ENCODE peak calls at places on chromosomes 13 and 19, in five cellular contexts. One of them, this sample, is unnamed.

GRCh38 chr19:1386945-1387683 is 3.4 kb downstream of the NDUFS7 start:
- DNase-seq in brain microvascular endothelial cell: no peak
- DNase-seq in ascending aorta: no peak
- DNase-seq in stomach: no peak
- DNase-seq in thoracic aorta: no peak
- DNase-seq in this sample: no peak

GRCh38 chr13:24064258-24064860 is 96.2 kb upstream of the SPATA13 start:
- DNase-seq in brain microvascular endothelial cell: no peak
- DNase-seq in ascending aorta: no peak
- DNase-seq in stomach: no peak
- DNase-seq in thoracic aorta: no peak
- DNase-seq in this sample: no peak

GRCh38 chr13:40275636-40276035 is 390.8 kb downstream of the FOXO1 start:
- DNase-seq in brain microvascular endothelial cell: peak; percentile 26
- DNase-seq in ascending aorta: no peak
- DNase-seq in stomach: no peak
- DNase-seq in thoracic aorta: no peak
- DNase-seq in this sample: no peak

GRCh38 chr13:64239372-64239771 is 2823.7 kb upstream of the PCDH20 start:
- DNase-seq in brain microvascular endothelial cell: no peak
- DNase-seq in ascending aorta: no peak
- DNase-seq in stomach: no peak
- DNase-seq in thoracic aorta: no peak
- DNase-seq in this sample: no peak

GRCh38 chr19:39351537-39352037 is 9.4 kb downstream of the SAMD4B start:
- DNase-seq in brain microvascular endothelial cell: no peak
- DNase-seq in ascending aorta: no peak
- DNase-seq in stomach: no peak
- DNase-seq in thoracic aorta: no peak
- DNase-seq in this sample: no peak

GRCh38 chr19:32363175-32363574 is 17.8 kb downstream of the ZNF507 start:
- DNase-seq in brain microvascular endothelial cell: no peak
- DNase-seq in ascending aorta: no peak
- DNase-seq in stomach: no peak
- DNase-seq in thoracic aorta: no peak
- DNase-seq in this sample: no peak

GRCh38 chr19:18203863-18204393 is at the start of gene RAB3A:
- DNase-seq in brain microvascular endothelial cell: peak; percentile 100
- DNase-seq in ascending aorta: peak; percentile 100
- DNase-seq in stomach: peak; percentile 100
- DNase-seq in thoracic aorta: peak; percentile 100
- DNase-seq in this sample: peak; percentile 100

GRCh38 chr13:109584844-109585361 is 201.5 kb downstream of the IRS2 start:
- DNase-seq in brain microvascular endothelial cell: no peak
- DNase-seq in ascending aorta: no peak
- DNase-seq in stomach: no peak
- DNase-seq in thoracic aorta: no peak
- DNase-seq in this sample: no peak

GRCh38 chr19:16626796-16627193 is 1.2 kb downstream of the MED26 start:
- DNase-seq in brain microvascular endothelial cell: no peak
- DNase-seq in ascending aorta: no peak
- DNase-seq in stomach: no peak
- DNase-seq in thoracic aorta: no peak
- DNase-seq in this sample: no peak

GRCh38 chr19:413756-414420 is 4.9 kb upstream of the C2CD4C start:
- DNase-seq in brain microvascular endothelial cell: no peak
- DNase-seq in ascending aorta: no peak
- DNase-seq in stomach: no peak
- DNase-seq in thoracic aorta: no peak
- DNase-seq in this sample: peak; percentile 11

GRCh38 chr13:99558570-99559180 is 57.4 kb downstream of the TM9SF2 start:
- DNase-seq in brain microvascular endothelial cell: no peak
- DNase-seq in ascending aorta: no peak
- DNase-seq in stomach: no peak
- DNase-seq in thoracic aorta: no peak
- DNase-seq in this sample: no peak

GRCh38 chr13:51885651-51886050 is 23.9 kb downstream of the CCDC70 start:
- DNase-seq in brain microvascular endothelial cell: no peak
- DNase-seq in ascending aorta: no peak
- DNase-seq in stomach: no peak
- DNase-seq in thoracic aorta: no peak
- DNase-seq in this sample: no peak

GRCh38 chr19:290539-291521 is at the start of gene PLPP2:
- DNase-seq in brain microvascular endothelial cell: no peak
- DNase-seq in ascending aorta: no peak
- DNase-seq in stomach: peak; percentile 93
- DNase-seq in thoracic aorta: no peak
- DNase-seq in this sample: peak; percentile 89

GRCh38 chr13:42405665-42406390 is 133.9 kb downstream of the AKAP11 start:
- DNase-seq in brain microvascular endothelial cell: peak; percentile 81
- DNase-seq in ascending aorta: no peak
- DNase-seq in stomach: no peak
- DNase-seq in thoracic aorta: no peak
- DNase-seq in this sample: no peak

GRCh38 chr13:100648354-100648753 is 26.2 kb downstream of the TMTC4 start:
- DNase-seq in brain microvascular endothelial cell: no peak
- DNase-seq in ascending aorta: no peak
- DNase-seq in stomach: no peak
- DNase-seq in thoracic aorta: no peak
- DNase-seq in this sample: no peak

GRCh38 chr13:32225494-32225931 is 89.7 kb downstream of the ZAR1L start:
- DNase-seq in brain microvascular endothelial cell: peak; percentile 31
- DNase-seq in ascending aorta: no peak
- DNase-seq in stomach: no peak
- DNase-seq in thoracic aorta: no peak
- DNase-seq in this sample: no peak

GRCh38 chr19:18867751-18868150 is 28.2 kb downstream of the CERS1 start:
- DNase-seq in brain microvascular endothelial cell: no peak
- DNase-seq in ascending aorta: no peak
- DNase-seq in stomach: no peak
- DNase-seq in thoracic aorta: no peak
- DNase-seq in this sample: no peak

GRCh38 chr13:88097541-88097940 is 426.4 kb downstream of the SLITRK5 start:
- DNase-seq in brain microvascular endothelial cell: no peak
- DNase-seq in ascending aorta: no peak
- DNase-seq in stomach: no peak
- DNase-seq in thoracic aorta: no peak
- DNase-seq in this sample: no peak

GRCh38 chr19:3699071-3699740 is 1.1 kb downstream of the PIP5K1C start:
- DNase-seq in brain microvascular endothelial cell: no peak
- DNase-seq in ascending aorta: no peak
- DNase-seq in stomach: no peak
- DNase-seq in thoracic aorta: no peak
- DNase-seq in this sample: peak; percentile 68

GRCh38 chr13:31301119-31301518 is 101.3 kb downstream of the B3GLCT start:
- DNase-seq in brain microvascular endothelial cell: no peak
- DNase-seq in ascending aorta: no peak
- DNase-seq in stomach: no peak
- DNase-seq in thoracic aorta: no peak
- DNase-seq in this sample: no peak

GRCh38 chr19:16417660-16418596 is 53.8 kb downstream of the EPS15L1 start:
- DNase-seq in brain microvascular endothelial cell: peak; percentile 35
- DNase-seq in ascending aorta: no peak
- DNase-seq in stomach: peak; percentile 75
- DNase-seq in thoracic aorta: no peak
- DNase-seq in this sample: no peak

GRCh38 chr13:45200701-45201230 is at the start of gene KCTD4:
- DNase-seq in brain microvascular endothelial cell: no peak
- DNase-seq in ascending aorta: no peak
- DNase-seq in stomach: no peak
- DNase-seq in thoracic aorta: no peak
- DNase-seq in this sample: no peak

GRCh38 chr13:39419866-39420265 is 183.1 kb downstream of the LHFPL6 start:
- DNase-seq in brain microvascular endothelial cell: no peak
- DNase-seq in ascending aorta: no peak
- DNase-seq in stomach: no peak
- DNase-seq in thoracic aorta: no peak
- DNase-seq in this sample: no peak

GRCh38 chr13:46522692-46523040 is 30.3 kb upstream of the LRCH1 start:
- DNase-seq in brain microvascular endothelial cell: no peak
- DNase-seq in ascending aorta: no peak
- DNase-seq in stomach: no peak
- DNase-seq in thoracic aorta: no peak
- DNase-seq in this sample: no peak

GRCh38 chr13:23673354-23673753 is 103.1 kb downstream of the TNFRSF19 start:
- DNase-seq in brain microvascular endothelial cell: peak; percentile 93
- DNase-seq in ascending aorta: no peak
- DNase-seq in stomach: no peak
- DNase-seq in thoracic aorta: no peak
- DNase-seq in this sample: no peak

GRCh38 chr13:37306778-37307544 is 201.5 kb upstream of the CSNK1A1L start:
- DNase-seq in brain microvascular endothelial cell: peak; percentile 95
- DNase-seq in ascending aorta: no peak
- DNase-seq in stomach: no peak
- DNase-seq in thoracic aorta: no peak
- DNase-seq in this sample: no peak

GRCh38 chr13:113560645-113561416 is 23.7 kb upstream of the TFDP1 start:
- DNase-seq in brain microvascular endothelial cell: no peak
- DNase-seq in ascending aorta: no peak
- DNase-seq in stomach: peak; percentile 23
- DNase-seq in thoracic aorta: no peak
- DNase-seq in this sample: no peak

GRCh38 chr13:32940601-32941000 is 75.6 kb upstream of the KL start:
- DNase-seq in brain microvascular endothelial cell: peak; percentile 64
- DNase-seq in ascending aorta: no peak
- DNase-seq in stomach: no peak
- DNase-seq in thoracic aorta: no peak
- DNase-seq in this sample: no peak

GRCh38 chr13:75440100-75440499 is 41.9 kb downstream of the TBC1D4 start:
- DNase-seq in brain microvascular endothelial cell: no peak
- DNase-seq in ascending aorta: no peak
- DNase-seq in stomach: no peak
- DNase-seq in thoracic aorta: no peak
- DNase-seq in this sample: no peak

GRCh38 chr13:80361883-80362327 is 21.0 kb upstream of the SPRY2 start:
- DNase-seq in brain microvascular endothelial cell: peak; percentile 6
- DNase-seq in ascending aorta: no peak
- DNase-seq in stomach: no peak
- DNase-seq in thoracic aorta: no peak
- DNase-seq in this sample: no peak

GRCh38 chr13:72244788-72245187 is 377.8 kb upstream of the DACH1 start:
- DNase-seq in brain microvascular endothelial cell: no peak
- DNase-seq in ascending aorta: no peak
- DNase-seq in stomach: no peak
- DNase-seq in thoracic aorta: no peak
- DNase-seq in this sample: no peak

GRCh38 chr13:112205990-112206389 is 139.0 kb downstream of the SOX1 start:
- DNase-seq in brain microvascular endothelial cell: no peak
- DNase-seq in ascending aorta: no peak
- DNase-seq in stomach: no peak
- DNase-seq in thoracic aorta: no peak
- DNase-seq in this sample: no peak
- H3K27me3 ChIP-seq in brain microvascular endothelial cell: no peaks in the 10 kb centered on the region
- H3K27me3 ChIP-seq in ascending aorta: no peaks in the 10 kb centered on the region
- H3K27me3 ChIP-seq in stomach: peaks cover 5% of the 10 kb centered on the region
- H3K27me3 ChIP-seq in thoracic aorta: no peaks in the 10 kb centered on the region
- H3K27me3 ChIP-seq in this sample: peaks cover 72% of the 10 kb centered on the region

DNA sequence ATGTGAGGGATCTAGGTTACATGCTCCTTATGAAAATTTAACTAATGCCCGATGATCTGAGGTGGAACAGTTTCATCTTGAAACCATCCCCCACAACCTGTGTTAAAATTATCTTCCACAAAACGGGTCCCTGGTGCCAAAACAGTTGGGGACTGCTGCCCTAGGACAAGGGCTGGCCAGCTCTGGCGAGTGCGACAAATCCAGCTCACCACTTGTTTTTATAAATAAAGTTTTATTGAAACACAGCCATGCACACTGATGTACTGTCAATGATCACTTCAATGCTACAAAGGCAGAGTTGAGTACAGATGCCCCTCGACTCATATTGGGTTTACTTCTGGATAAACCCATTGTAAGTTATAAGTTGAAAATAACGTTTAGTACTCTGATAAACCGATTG is 235.3 kb downstream of the ATP8A2 start:
- DNase-seq in brain microvascular endothelial cell: no peak
- DNase-seq in ascending aorta: no peak
- DNase-seq in stomach: no peak
- DNase-seq in thoracic aorta: no peak
- DNase-seq in this sample: no peak
- H3K27ac ChIP-seq in brain microvascular endothelial cell: no peak overlapping the region
- H3K27ac ChIP-seq in ascending aorta: no peak overlapping the region
- H3K27ac ChIP-seq in stomach: no peak overlapping the region
- H3K27ac ChIP-seq in thoracic aorta: no peak overlapping the region
- H3K27ac ChIP-seq in this sample: no peak overlapping the region

GRCh38 chr19:41615207-41615606 is 11.7 kb downstream of the CEACAM4 start:
- DNase-seq in brain microvascular endothelial cell: no peak
- DNase-seq in ascending aorta: no peak
- DNase-seq in stomach: no peak
- DNase-seq in thoracic aorta: no peak
- DNase-seq in this sample: no peak
- TF ChIP-seq CTCF in brain microvascular endothelial cell: no peak
- TF ChIP-seq CTCF in ascending aorta: no peak
- TF ChIP-seq CTCF in stomach: no peak
- TF ChIP-seq CTCF in thoracic aorta: no peak
- TF ChIP-seq CTCF in this sample: no peak

DNA sequence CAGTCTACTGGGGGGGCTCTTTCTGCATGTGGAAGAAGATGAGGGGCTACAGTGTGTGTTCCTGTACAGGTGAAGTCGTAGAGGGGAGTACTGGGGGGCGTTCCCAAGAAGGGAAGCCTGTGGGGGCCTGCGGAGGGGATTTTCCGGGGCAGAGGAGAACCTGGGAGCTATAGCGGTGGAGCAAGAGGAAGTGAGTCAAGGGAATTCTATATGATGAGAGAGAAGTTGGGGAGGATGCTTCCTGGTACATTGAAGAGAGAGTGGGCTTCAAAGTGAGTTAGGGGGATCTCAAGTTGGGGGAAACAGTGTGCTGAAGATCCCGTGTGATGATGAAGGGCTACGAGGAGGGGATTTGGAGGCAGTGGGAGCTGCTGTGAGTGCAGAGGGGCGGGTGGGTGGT is 1.9 kb upstream of the CACNG8 start:
- DNase-seq in brain microvascular endothelial cell: no peak
- DNase-seq in ascending aorta: no peak
- DNase-seq in stomach: no peak
- DNase-seq in thoracic aorta: no peak
- DNase-seq in this sample: no peak
- H3K27me3 ChIP-seq in brain microvascular endothelial cell: peaks cover 44% of the 10 kb centered on the region
- H3K27me3 ChIP-seq in ascending aorta: peaks cover 13% of the 10 kb centered on the region
- H3K27me3 ChIP-seq in stomach: peaks cover 25% of the 10 kb centered on the region
- H3K27me3 ChIP-seq in thoracic aorta: no peaks in the 10 kb centered on the region
- H3K27me3 ChIP-seq in this sample: peaks cover 45% of the 10 kb centered on the region

DNA sequence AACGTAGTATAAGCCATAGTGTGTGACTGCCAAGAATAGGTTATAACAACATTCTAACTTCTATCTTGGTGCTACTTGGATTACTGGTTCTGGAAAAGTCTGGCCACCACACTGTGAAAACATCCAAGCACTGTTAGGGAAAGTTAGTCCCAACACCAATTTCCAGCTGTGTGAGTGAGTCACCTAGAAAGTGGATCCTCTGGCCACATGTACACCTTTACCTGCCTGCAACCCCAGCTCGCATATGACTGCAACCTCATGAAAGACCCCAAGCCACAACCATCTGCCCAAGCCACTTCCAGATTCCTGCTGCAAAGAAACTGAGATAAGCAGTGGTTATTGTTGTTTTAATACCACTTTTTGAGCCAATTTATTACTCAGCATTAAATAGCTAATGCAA is 404.5 kb downstream of the KCTD12 start:
- DNase-seq in brain microvascular endothelial cell: peak; percentile 49
- DNase-seq in ascending aorta: no peak
- DNase-seq in stomach: no peak
- DNase-seq in thoracic aorta: no peak
- DNase-seq in this sample: no peak
- H3K27ac ChIP-seq in brain microvascular endothelial cell: no peak overlapping the region
- H3K27ac ChIP-seq in ascending aorta: no peak overlapping the region
- H3K27ac ChIP-seq in stomach: no peak overlapping the region
- H3K27ac ChIP-seq in thoracic aorta: no peak overlapping the region
- H3K27ac ChIP-seq in this sample: no peak overlapping the region

This sample was measured in dorsolateral prefrontal cortex.